ENCODE peak calls at places on chromosomes 3 and 15, in six cellular contexts. H is HepG2, K is endothelial cell of umbilical vein, I is HCT116, L is GM12878, M is H1. U is an unnamed sample.

GRCh38 chr15:85044251-85044853 is 62.7 kb downstream of the PDE8A start:
- DNase-seq in L (peak), H (peak), K (peak), M (no peak), I (peak), U (peak)

GRCh38 chr3:55305714-55306485 is 181.2 kb downstream of the WNT5A start:
- DNase-seq in M (no peak), K (no peak), H (no peak), I (no peak), L (no peak), U (no peak)

GRCh38 chr3:57896046-57896445 is 112.2 kb upstream of the FLNB start:
- DNase-seq in M (no peak), K (no peak), H (no peak), L (no peak), I (no peak), U (no peak)

GRCh38 chr15:82314769-82315518 is 34.3 kb downstream of the GOLGA6L10 start:
- DNase-seq in I (no peak), K (no peak), H (no peak), M (no peak), L (no peak), U (no peak)

GRCh38 chr3:79140718-79141117 is 627.1 kb downstream of the ROBO1 start:
- DNase-seq in L (no peak), H (no peak), M (no peak), I (no peak), K (no peak), U (no peak)

GRCh38 chr3:152298393-152299242 is 29.9 kb downstream of the MBNL1 start:
- DNase-seq in I (no peak), L (peak), H (peak), K (peak), M (no peak), U (peak)

GRCh38 chr3:15520185-15520584 is 1.3 kb downstream of the COLQ start:
- DNase-seq in I (no peak), M (no peak), L (no peak), H (no peak), K (no peak), U (no peak)

GRCh38 chr3:120452816-120453215 is 2.0 kb upstream of the FSTL1 start:
- DNase-seq in M (no peak), L (no peak), I (no peak), K (no peak), H (no peak), U (no peak)

GRCh38 chr3:71111784-71112440 is 471.6 kb downstream of the FOXP1 start:
- DNase-seq in L (no peak), I (peak), K (peak), M (no peak), H (peak), U (no peak)

GRCh38 chr3:64604313-64604712 is 83.5 kb downstream of the ADAMTS9 start:
- DNase-seq in H (no peak), M (no peak), L (no peak), I (no peak), K (no peak), U (no peak)

GRCh38 chr3:154971771-154972326 is 108.3 kb upstream of the MME start:
- DNase-seq in L (no peak), I (no peak), M (no peak), K (peak), H (no peak), U (no peak)

GRCh38 chr15:40310001-40310959 is 2.5 kb upstream of the PLCB2 start:
- DNase-seq in L (peak), K (peak), H (peak), I (peak), M (peak), U (no peak)

GRCh38 chr15:101357333-101357732 is 62.3 kb upstream of the SNRPA1 start:
- DNase-seq in L (no peak), H (no peak), K (no peak), M (peak), I (no peak), U (no peak)

GRCh38 chr3:102105113-102105642 is 255.9 kb downstream of the NFKBIZ start:
- DNase-seq in M (no peak), I (no peak), K (no peak), H (no peak), L (no peak), U (no peak)

GRCh38 chr3:164752814-164753213 is 325.5 kb downstream of the SI start:
- DNase-seq in H (no peak), K (no peak), L (no peak), M (no peak), I (no peak), U (no peak)

GRCh38 chr15:70036585-70037343 is 61.0 kb downstream of the TLE3 start:
- DNase-seq in K (no peak), L (peak), M (no peak), I (no peak), H (no peak), U (no peak)

GRCh38 chr15:43511012-43511885 is 6.2 kb upstream of the MAP1A start:
- DNase-seq in H (peak), I (peak), M (peak), K (no peak), L (no peak), U (no peak)

GRCh38 chr15:80527406-80527805 is 123.2 kb downstream of the ARNT2 start:
- DNase-seq in L (no peak), M (no peak), I (no peak), K (no peak), H (no peak), U (no peak)

GRCh38 chr3:39146083-39146501 is 7.3 kb downstream of the CSRNP1 start:
- DNase-seq in K (no peak), H (no peak), M (no peak), I (no peak), L (no peak), U (no peak)

GRCh38 chr3:42403737-42404136 is 6.7 kb downstream of the LYZL4 start:
- DNase-seq in M (no peak), K (no peak), I (no peak), H (no peak), L (no peak), U (no peak)

GRCh38 chr15:85337398-85338074 is 42.9 kb upstream of the AKAP13 start:
- DNase-seq in M (no peak), L (no peak), I (no peak), K (peak), H (no peak), U (no peak)

GRCh38 chr15:28995721-28996120 is 109.9 kb downstream of the APBA2 start:
- DNase-seq in L (no peak), H (no peak), K (no peak), M (no peak), I (no peak), U (no peak)

GRCh38 chr15:80991446-80991845 is 1.8 kb upstream of the MESD start:
- DNase-seq in M (no peak), L (no peak), H (no peak), K (no peak), I (no peak), U (no peak)

GRCh38 chr3:183911763-183912506 is 27.3 kb upstream of the PARL start:
- DNase-seq in H (peak), I (no peak), L (no peak), K (no peak), M (no peak), U (no peak)

GRCh38 chr3:96796101-96796500 is 18.3 kb upstream of the EPHA6 start:
- DNase-seq in L (no peak), K (no peak), I (no peak), M (no peak), H (no peak), U (no peak)

GRCh38 chr3:77513541-77513940 is 473.6 kb downstream of the ROBO2 start:
- DNase-seq in M (no peak), H (no peak), L (no peak), I (no peak), K (no peak), U (no peak)

GRCh38 chr3:45978348-45978747 is 17.3 kb downstream of the FYCO1 start:
- DNase-seq in H (no peak), M (no peak), K (no peak), L (no peak), I (no peak), U (no peak)

GRCh38 chr3:133535971-133536634 is 37.4 kb upstream of the CDV3 start:
- DNase-seq in M (no peak), K (peak), I (no peak), H (peak), L (no peak), U (peak)
- H3K9ac ChIP-seq in M (no peak), K (peak), I (no peak), H (peak), L (no peak), U (peak)

DNA sequence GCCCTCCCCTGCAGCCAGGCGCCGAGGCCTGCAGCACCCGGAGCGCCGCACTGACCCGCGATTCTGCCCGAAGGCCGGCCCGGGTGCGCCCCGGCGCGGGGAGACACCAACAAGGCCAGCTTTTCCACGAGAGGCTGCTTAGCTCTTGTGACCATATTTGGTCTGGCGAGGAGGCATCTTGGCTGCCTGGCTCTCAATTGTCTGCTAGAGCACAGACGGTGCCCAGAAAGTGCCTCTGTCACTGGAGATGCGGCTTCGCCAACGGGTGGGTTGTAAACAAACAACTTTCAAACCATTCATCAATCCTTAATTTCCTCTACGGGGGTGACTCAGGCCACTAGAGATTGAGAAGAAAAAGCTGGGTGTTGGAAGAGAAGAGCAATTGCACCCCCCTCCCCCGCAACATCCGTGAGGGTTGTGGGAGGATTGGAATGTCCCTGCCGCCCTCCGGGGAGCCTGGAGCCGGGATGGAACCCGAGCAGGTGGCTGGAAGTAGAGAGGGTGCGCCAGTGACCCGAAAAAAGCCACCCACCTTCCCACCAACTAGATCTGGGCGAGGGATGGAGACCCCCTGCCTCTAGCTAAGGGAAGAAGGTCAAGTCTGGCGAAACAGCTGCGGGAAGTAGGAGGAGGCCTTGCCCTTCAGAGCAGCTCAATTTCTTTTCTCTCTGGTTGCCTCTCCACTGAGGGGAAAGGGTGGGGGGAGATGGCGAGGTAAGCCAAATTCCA is 783 bp upstream of the WWTR1 start:
- DNase-seq in K (peak), M (peak), H (no peak), I (peak), L (no peak), U (no peak)
- TF ChIP-seq POLR2AphosphoS5 in K (no peak), M (no peak), H (no peak), I (no peak), L (no peak), U (no peak)

DNA sequence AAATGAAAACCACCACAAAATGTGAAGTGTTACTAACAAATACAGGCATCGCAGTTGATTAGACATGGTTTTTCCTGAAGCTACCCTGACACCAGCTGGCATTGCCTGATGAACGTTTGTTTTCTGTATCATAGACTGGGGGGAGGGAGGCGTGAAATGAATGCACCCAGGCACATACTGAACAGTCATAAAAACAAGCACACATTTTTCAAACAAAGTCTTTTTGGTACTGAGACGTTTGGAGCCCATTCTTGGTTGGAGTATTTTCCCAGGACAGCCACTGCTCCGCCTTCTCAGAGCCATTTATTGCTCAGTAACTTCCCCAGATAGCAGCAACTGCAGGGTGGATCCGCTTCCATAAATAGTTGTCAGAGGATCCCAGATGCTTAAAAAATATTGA is 52.4 kb downstream of the KLF13 start:
- DNase-seq in I (no peak), H (no peak), L (no peak), M (no peak), K (no peak), U (no peak)
- H3K27ac ChIP-seq in I (no peak), H (no peak), L (no peak), M (no peak), K (no peak), U (no peak)

GRCh38 chr3:185737020-185737419 is 87.8 kb downstream of the IGF2BP2 start:
- DNase-seq in I (no peak), L (no peak), K (peak), M (no peak), H (no peak), U (no peak)
- H3K9ac ChIP-seq in I (no peak), L (no peak), K (peak), M (no peak), H (no peak), U (no peak)

GRCh38 chr3:13002398-13003124 is 70.7 kb downstream of the IQSEC1 start:
- DNase-seq in K (no peak), M (no peak), L (peak), H (no peak), I (no peak), U (no peak)
- TF ChIP-seq POLR2AphosphoS5 in K (no peak), M (no peak), L (peak), H (no peak), I (no peak), U (no peak)

DNA sequence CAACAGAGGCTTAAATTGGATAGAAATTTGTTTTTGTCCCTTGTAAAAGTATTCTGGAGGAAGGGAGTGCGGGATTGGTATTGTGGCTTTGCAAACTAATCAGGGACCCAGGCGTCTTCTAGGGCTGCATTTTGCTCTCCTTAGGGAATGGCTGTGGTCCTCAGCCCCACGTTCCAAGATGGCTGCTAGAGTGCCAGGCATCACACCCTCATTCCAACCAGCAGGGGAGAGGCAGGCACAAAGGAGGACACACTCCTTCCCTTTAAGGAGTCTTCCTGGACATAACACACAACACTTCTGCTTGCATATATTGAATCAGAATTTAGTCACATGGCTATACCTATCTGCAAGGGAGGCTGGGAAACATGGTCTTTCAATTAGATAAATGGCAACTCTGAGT is 174.5 kb upstream of the LYSMD4 start:
- DNase-seq in M (no peak), K (no peak), L (no peak), H (no peak), I (no peak), U (no peak)
- H3K27ac ChIP-seq in M (no peak), K (no peak), L (no peak), H (no peak), I (no peak), U (no peak)

GRCh38 chr3:37530298-37530697 is 331.4 kb upstream of the CTDSPL start:
- DNase-seq in K (no peak), L (no peak), I (no peak), H (no peak), M (no peak), U (no peak)
- H3K9ac ChIP-seq in K (no peak), L (no peak), I (no peak), H (no peak), M (no peak), U (no peak)

DNA sequence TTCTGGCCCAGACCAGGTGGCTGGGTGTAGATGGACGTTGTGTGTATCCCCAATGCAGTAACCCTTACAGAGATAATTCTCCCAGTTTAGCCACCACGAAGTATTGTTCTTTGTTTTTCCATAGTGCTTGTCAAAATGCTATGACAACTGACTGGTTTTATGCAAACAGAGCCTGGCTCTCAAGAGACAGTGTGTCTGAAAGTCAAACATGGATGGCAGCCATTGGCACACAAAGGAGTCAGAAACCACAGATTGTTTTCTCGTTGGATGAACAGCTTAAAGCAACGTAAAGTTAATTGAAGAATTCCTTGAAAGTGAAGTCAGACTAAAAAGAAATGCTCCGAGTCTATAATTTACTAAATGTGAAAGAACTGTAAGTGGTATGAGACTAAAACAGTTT is 91.2 kb downstream of the FILIP1L start:
- DNase-seq in K (no peak), M (no peak), I (no peak), H (peak), L (no peak), U (no peak)
- TF ChIP-seq POLR2AphosphoS5 in K (no peak), M (no peak), I (no peak), H (no peak), L (no peak), U (no peak)